ENCODE peak calls at places on chromosomes 11 and 22, in seven cellular contexts. Y is H9, R is HepG2, G is astrocyte of the cerebellum, L is osteoblast, U is PC-9, N is fibroblast of the aortic adventitia. V is an unnamed sample.

GRCh38 chr11:27028653-27029052 is 12.0 kb upstream of the BBOX1 start:
- DNase-seq in Y (no peak), R (no peak), G (no peak), L (peak; percentile 27), U (no peak), N (peak; percentile 79), V (no peak)

GRCh38 chr11:104522650-104523049 is 358.7 kb upstream of the PDGFD start:
- DNase-seq in Y (no peak), R (peak; percentile 0), G (no peak), L (no peak), U (no peak), N (peak; percentile 51), V (no peak)

GRCh38 chr22:39253427-39254070 is 8.8 kb upstream of the PDGFB start:
- DNase-seq in Y (no peak), R (no peak), G (peak; percentile 60), L (peak; percentile 97), U (peak; percentile 84), N (peak; percentile 80), V (no peak)

GRCh38 chr22:19285831-19286230 is 5.7 kb downstream of the CLTCL1 start:
- DNase-seq in Y (no peak), R (no peak), G (no peak), L (peak; percentile 89), U (no peak), N (peak; percentile 11), V (no peak)

GRCh38 chr11:83816572-83817187 is 530.5 kb upstream of the CCDC90B start:
- DNase-seq in Y (no peak), R (peak; percentile 9), G (peak; percentile 13), L (no peak), U (no peak), N (peak; percentile 29), V (no peak)

GRCh38 chr11:118953265-118953664 is 2.8 kb upstream of the UPK2 start:
- DNase-seq in Y (peak; percentile 73), R (no peak), G (no peak), L (no peak), U (no peak), N (no peak), V (no peak)

GRCh38 chr11:123196060-123196714 is 1.1 kb upstream of the CLMP start:
- DNase-seq in Y (peak; percentile 78), R (no peak), G (no peak), L (no peak), U (no peak), N (no peak), V (no peak)

GRCh38 chr22:45154383-45154782 is 9.3 kb upstream of the NUP50 start:
- DNase-seq in Y (no peak), R (no peak), G (no peak), L (no peak), U (no peak), N (peak; percentile 70), V (no peak)

GRCh38 chr22:47443836-47444745 is 681.6 kb downstream of the TBC1D22A start:
- DNase-seq in Y (no peak), R (no peak), G (no peak), L (no peak), U (no peak), N (no peak), V (no peak)

GRCh38 chr11:119758291-119758690 is 29.3 kb upstream of the NECTIN1 start:
- DNase-seq in Y (no peak), R (no peak), G (no peak), L (peak; percentile 71), U (no peak), N (peak; percentile 46), V (no peak)

GRCh38 chr11:33773399-33774355 is 643 bp downstream of the FBXO3 start:
- DNase-seq in Y (no peak), R (peak; percentile 6), G (no peak), L (peak; percentile 87), U (no peak), N (peak; percentile 12), V (no peak)

GRCh38 chr11:63532799-63533475 is 3.7 kb upstream of the PLAAT4 start:
- DNase-seq in Y (peak; percentile 49), R (no peak), G (no peak), L (no peak), U (no peak), N (no peak), V (no peak)

DNA sequence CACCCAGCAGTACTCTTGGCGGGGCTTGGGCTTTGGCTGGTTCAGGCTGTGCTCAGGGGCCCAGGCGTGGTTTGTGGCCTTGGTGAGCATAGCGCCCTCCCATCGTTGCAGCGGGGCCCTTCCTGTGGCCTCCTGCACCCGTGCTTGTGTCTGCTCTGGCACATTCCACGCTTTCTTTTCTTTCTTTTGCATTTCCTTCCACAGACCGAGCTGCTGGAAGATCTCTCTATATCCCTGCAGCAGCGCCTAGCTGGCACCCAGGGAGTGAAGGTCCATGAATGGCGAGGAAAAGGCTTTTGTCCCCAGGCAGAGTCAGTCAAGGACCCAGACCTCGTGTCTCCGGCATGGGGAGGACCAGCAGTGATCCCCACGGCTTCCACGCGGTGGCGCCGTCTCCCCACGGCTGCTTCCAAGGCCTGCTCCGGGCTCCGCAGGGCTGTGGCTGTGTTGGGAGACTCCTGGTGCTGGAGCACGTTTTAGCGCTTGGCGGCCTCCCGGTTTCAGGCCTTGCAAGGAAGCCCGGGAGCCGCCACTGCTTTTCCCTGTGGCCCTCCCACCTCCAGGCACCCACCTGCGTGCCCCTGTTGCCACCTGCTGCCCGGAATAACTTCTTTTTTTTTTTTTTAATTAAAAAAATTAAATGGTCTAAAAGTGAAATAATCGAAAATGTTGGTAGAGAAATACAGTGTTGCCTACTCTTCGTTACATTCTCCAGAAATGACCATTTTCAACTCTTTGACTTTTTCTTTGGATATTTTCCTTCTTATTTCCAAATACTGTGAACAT is 28.5 kb downstream of the GLB1L2 start:
- DNase-seq in Y (peak; percentile 95), R (peak; percentile 65), G (peak; percentile 29), L (peak; percentile 96), U (peak; percentile 73), N (peak; percentile 30), V (peak; percentile 91)
- TF ChIP-seq CTCF in Y (peak; percentile 98), R (peak; percentile 97), G (peak; percentile 84), L (peak; percentile 69), U (peak; percentile 74), N (peak; percentile 63), V (peak; percentile 96)

DNA sequence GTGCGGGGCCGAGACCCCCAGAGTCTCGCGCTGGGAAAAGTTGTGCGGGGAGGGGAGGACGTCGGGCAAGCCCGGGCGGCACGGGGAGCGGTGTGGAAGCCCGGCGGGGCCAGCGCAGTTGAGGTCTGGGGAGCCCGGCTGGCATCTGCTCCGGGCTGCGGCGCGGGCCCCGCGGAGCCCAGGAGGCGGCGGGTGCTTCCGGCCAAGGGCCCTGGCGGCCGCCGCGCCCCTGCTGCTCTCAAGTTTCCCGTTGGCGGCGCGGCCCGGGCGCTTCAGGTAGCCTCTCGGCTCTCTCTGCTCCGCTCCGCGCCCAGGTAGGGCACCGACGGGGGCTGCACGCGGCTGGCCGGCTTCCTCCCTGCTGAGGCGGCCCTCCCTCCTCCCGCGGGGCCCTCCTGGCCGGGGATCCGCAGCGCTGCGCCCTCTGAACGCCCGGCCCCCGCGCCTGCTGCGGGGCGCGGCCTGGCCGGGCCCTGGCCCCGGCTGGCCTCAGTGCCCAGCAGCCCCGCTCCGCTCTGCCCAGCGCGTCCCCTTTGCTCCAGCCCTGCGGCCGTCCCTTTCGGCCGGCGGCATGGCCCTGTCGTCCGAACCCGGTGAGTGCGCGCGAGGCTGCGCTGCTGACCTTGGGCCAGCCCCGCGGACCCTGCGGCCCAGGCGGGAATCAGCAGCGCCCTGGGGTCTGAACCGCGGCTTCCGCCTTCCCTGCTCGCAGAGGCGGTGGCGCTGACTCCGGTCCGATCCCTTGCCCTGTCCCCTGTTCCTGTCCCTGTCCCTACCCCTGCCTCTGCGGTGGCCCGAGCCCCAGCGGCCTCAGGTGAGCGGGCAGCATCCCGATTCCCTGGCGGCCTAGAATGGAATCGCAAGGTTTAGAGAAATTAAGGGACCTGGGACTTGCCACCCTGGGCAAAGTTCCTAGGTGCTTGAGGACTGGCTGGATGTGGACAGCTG is 4.3 kb upstream of the AMPD3 start:
- DNase-seq in Y (peak; percentile 78), R (peak; percentile 32), G (no peak), L (peak; percentile 93), U (peak; percentile 63), N (no peak), V (no peak)
- TF ChIP-seq CTCF in Y (peak; percentile 77), R (peak; percentile 48), G (peak; percentile 62), L (peak; percentile 43), U (peak; percentile 76), N (peak; percentile 26), V (peak; percentile 80)

DNA sequence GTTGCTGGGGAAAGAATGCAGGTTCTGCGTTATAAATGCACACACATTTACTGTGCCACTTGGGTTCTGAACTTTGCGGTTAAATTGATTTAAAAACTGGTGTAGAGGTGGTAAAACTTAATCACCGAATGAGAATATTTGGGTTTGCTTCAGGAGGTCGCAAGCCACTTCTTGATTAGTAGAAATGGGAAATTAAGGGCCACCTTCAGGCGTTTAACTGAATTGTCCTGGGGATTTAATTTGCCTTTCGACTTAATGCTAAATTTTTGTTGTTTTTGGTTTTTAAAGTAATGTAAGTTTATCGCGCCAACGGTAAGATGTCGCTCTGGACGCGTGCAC is 460 bp upstream of the NCR3LG1 start:
- DNase-seq in Y (no peak), R (no peak), G (no peak), L (no peak), U (no peak), N (no peak), V (no peak)
- TF ChIP-seq CTCF in Y (peak; percentile 34), R (no peak), G (peak; percentile 36), L (peak; percentile 13), U (peak; percentile 44), N (peak; percentile 31), V (peak; percentile 63)

DNA sequence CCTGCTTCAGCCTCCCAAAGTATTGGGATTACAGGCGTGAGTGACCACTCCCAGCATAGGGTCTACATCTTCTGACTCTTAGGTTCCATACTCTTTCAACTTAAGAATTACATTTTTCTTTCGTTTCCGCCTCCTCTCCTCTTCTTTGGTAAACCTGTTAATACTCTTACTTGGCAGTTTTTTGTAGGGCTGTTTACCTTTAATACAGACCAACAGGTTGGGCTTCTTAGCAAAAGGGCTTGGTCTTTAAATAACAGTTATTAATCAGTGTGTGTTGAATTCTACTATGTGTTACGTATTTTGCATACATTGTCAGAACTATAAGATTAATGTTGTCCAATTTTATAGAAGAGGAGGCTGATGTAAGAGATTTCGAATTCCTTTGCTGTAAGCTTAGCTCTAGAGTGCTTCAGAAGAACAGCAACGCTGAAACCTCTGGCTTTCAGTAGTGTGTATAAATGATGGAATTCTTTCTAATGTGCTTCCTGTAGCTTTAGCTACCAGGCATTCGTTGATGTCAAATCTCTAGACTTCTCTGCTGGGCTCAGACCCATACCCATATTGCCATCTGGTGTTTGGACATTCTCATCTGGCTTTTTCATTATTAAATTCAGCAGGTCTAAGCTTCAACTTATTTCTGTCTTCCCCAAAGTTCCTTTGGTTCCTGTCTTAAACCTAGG is 3.1 kb downstream of the FDX1 start:
- DNase-seq in Y (no peak), R (no peak), G (no peak), L (peak; percentile 79), U (no peak), N (peak; percentile 55), V (no peak)
- TF ChIP-seq CTCF in Y (no peak), R (no peak), G (no peak), L (no peak), U (no peak), N (no peak), V (no peak)

V was measured in type B pancreatic cell.